ENCODE peak calls at places on chromosomes 2 and 18, in five cellular contexts. One of them, this sample, is unnamed.

GRCh38 chr18:13710460-13710859 is 15.9 kb downstream of the FAM210A start:
- DNase-seq in astrocyte of the spinal cord: peak; percentile 37
- DNase-seq in NCI-H774: no peak
- DNase-seq in A549: no peak
- DNase-seq in hippocampal formation: no peak
- DNase-seq in this sample: no peak

GRCh38 chr2:32249731-32250236 is 14.9 kb downstream of the NLRC4 start:
- DNase-seq in astrocyte of the spinal cord: no peak
- DNase-seq in NCI-H774: no peak
- DNase-seq in A549: no peak
- DNase-seq in hippocampal formation: no peak
- DNase-seq in this sample: no peak

GRCh38 chr2:46275995-46276394 is 21.2 kb upstream of the EPAS1 start:
- DNase-seq in astrocyte of the spinal cord: no peak
- DNase-seq in NCI-H774: no peak
- DNase-seq in A549: no peak
- DNase-seq in hippocampal formation: no peak
- DNase-seq in this sample: no peak

GRCh38 chr2:127597984-127598380 is 48.0 kb upstream of the GPR17 start:
- DNase-seq in astrocyte of the spinal cord: peak; percentile 37
- DNase-seq in NCI-H774: no peak
- DNase-seq in A549: no peak
- DNase-seq in hippocampal formation: no peak
- DNase-seq in this sample: no peak

GRCh38 chr2:26002617-26003310 is 20.5 kb upstream of the KIF3C start:
- DNase-seq in astrocyte of the spinal cord: no peak
- DNase-seq in NCI-H774: no peak
- DNase-seq in A549: no peak
- DNase-seq in hippocampal formation: no peak
- DNase-seq in this sample: no peak

GRCh38 chr2:38523728-38524437 is 78.8 kb downstream of the HNRNPLL start:
- DNase-seq in astrocyte of the spinal cord: no peak
- DNase-seq in NCI-H774: no peak
- DNase-seq in A549: peak; percentile 48
- DNase-seq in hippocampal formation: no peak
- DNase-seq in this sample: no peak

GRCh38 chr18:42275949-42276730 is 321.1 kb downstream of the PIK3C3 start:
- DNase-seq in astrocyte of the spinal cord: no peak
- DNase-seq in NCI-H774: no peak
- DNase-seq in A549: no peak
- DNase-seq in hippocampal formation: no peak
- DNase-seq in this sample: no peak

GRCh38 chr18:36680042-36680441 is 148.8 kb downstream of the TPGS2 start:
- DNase-seq in astrocyte of the spinal cord: no peak
- DNase-seq in NCI-H774: no peak
- DNase-seq in A549: no peak
- DNase-seq in hippocampal formation: no peak
- DNase-seq in this sample: no peak

GRCh38 chr2:36461039-36461681 is 105.6 kb downstream of the CRIM1 start:
- DNase-seq in astrocyte of the spinal cord: peak; percentile 95
- DNase-seq in NCI-H774: no peak
- DNase-seq in A549: peak; percentile 28
- DNase-seq in hippocampal formation: peak; percentile 28
- DNase-seq in this sample: peak; percentile 20

GRCh38 chr2:200615247-200615646 is 29.4 kb downstream of the AOX1 start:
- DNase-seq in astrocyte of the spinal cord: peak; percentile 74
- DNase-seq in NCI-H774: no peak
- DNase-seq in A549: peak; percentile 32
- DNase-seq in hippocampal formation: no peak
- DNase-seq in this sample: no peak

GRCh38 chr2:136327162-136327852 is 209.4 kb upstream of the CXCR4 start:
- DNase-seq in astrocyte of the spinal cord: peak; percentile 4
- DNase-seq in NCI-H774: peak; percentile 8
- DNase-seq in A549: no peak
- DNase-seq in hippocampal formation: no peak
- DNase-seq in this sample: no peak

GRCh38 chr2:107202962-107203591 is 317.1 kb upstream of the ST6GAL2 start:
- DNase-seq in astrocyte of the spinal cord: no peak
- DNase-seq in NCI-H774: no peak
- DNase-seq in A549: no peak
- DNase-seq in hippocampal formation: no peak
- DNase-seq in this sample: no peak

GRCh38 chr2:108935231-108935863 is 53.7 kb downstream of the EDAR start:
- DNase-seq in astrocyte of the spinal cord: no peak
- DNase-seq in NCI-H774: no peak
- DNase-seq in A549: no peak
- DNase-seq in hippocampal formation: no peak
- DNase-seq in this sample: no peak

GRCh38 chr2:241863021-241863954 is 4.6 kb upstream of the PDCD1 start:
- DNase-seq in astrocyte of the spinal cord: no peak
- DNase-seq in NCI-H774: no peak
- DNase-seq in A549: no peak
- DNase-seq in hippocampal formation: no peak
- DNase-seq in this sample: no peak

GRCh38 chr2:227411990-227412350 is 24.2 kb upstream of the SCYGR1 start:
- DNase-seq in astrocyte of the spinal cord: peak; percentile 26
- DNase-seq in NCI-H774: no peak
- DNase-seq in A549: no peak
- DNase-seq in hippocampal formation: no peak
- DNase-seq in this sample: no peak

GRCh38 chr2:153169567-153169966 is 309.0 kb downstream of the RPRM start:
- DNase-seq in astrocyte of the spinal cord: no peak
- DNase-seq in NCI-H774: no peak
- DNase-seq in A549: no peak
- DNase-seq in hippocampal formation: no peak
- DNase-seq in this sample: no peak

GRCh38 chr2:79935771-79936657 is 368.5 kb downstream of the LRRTM1 start:
- DNase-seq in astrocyte of the spinal cord: peak; percentile 46
- DNase-seq in NCI-H774: peak; percentile 36
- DNase-seq in A549: peak; percentile 9
- DNase-seq in hippocampal formation: peak; percentile 85
- DNase-seq in this sample: no peak

GRCh38 chr18:8448091-8448490 is 161.1 kb upstream of the RAB12 start:
- DNase-seq in astrocyte of the spinal cord: no peak
- DNase-seq in NCI-H774: no peak
- DNase-seq in A549: no peak
- DNase-seq in hippocampal formation: no peak
- DNase-seq in this sample: no peak

GRCh38 chr18:12652861-12653401 is 5.0 kb downstream of the SPIRE1 start:
- DNase-seq in astrocyte of the spinal cord: no peak
- DNase-seq in NCI-H774: no peak
- DNase-seq in A549: no peak
- DNase-seq in hippocampal formation: peak; percentile 33
- DNase-seq in this sample: no peak

GRCh38 chr18:74185860-74186259 is 37.5 kb downstream of the TIMM21 start:
- DNase-seq in astrocyte of the spinal cord: no peak
- DNase-seq in NCI-H774: no peak
- DNase-seq in A549: no peak
- DNase-seq in hippocampal formation: no peak
- DNase-seq in this sample: no peak

GRCh38 chr2:20622731-20623130 is 28.2 kb downstream of the HS1BP3 start:
- DNase-seq in astrocyte of the spinal cord: no peak
- DNase-seq in NCI-H774: no peak
- DNase-seq in A549: no peak
- DNase-seq in hippocampal formation: no peak
- DNase-seq in this sample: no peak

GRCh38 chr2:28101123-28101522 is 210.6 kb downstream of the BABAM2 start:
- DNase-seq in astrocyte of the spinal cord: no peak
- DNase-seq in NCI-H774: no peak
- DNase-seq in A549: no peak
- DNase-seq in hippocampal formation: no peak
- DNase-seq in this sample: no peak

GRCh38 chr2:118569876-118570535 is 277.4 kb downstream of the EN1 start:
- DNase-seq in astrocyte of the spinal cord: no peak
- DNase-seq in NCI-H774: no peak
- DNase-seq in A549: no peak
- DNase-seq in hippocampal formation: no peak
- DNase-seq in this sample: no peak

GRCh38 chr2:227479865-227480475 is 8.0 kb downstream of the AGFG1 start:
- DNase-seq in astrocyte of the spinal cord: peak; percentile 29
- DNase-seq in NCI-H774: no peak
- DNase-seq in A549: peak; percentile 41
- DNase-seq in hippocampal formation: peak; percentile 40
- DNase-seq in this sample: peak; percentile 45

GRCh38 chr2:19611491-19612332 is 253.3 kb upstream of the OSR1 start:
- DNase-seq in astrocyte of the spinal cord: peak; percentile 99
- DNase-seq in NCI-H774: no peak
- DNase-seq in A549: peak; percentile 80
- DNase-seq in hippocampal formation: no peak
- DNase-seq in this sample: no peak

GRCh38 chr2:191202209-191202721 is 42.9 kb upstream of the MYO1B start:
- DNase-seq in astrocyte of the spinal cord: peak; percentile 65
- DNase-seq in NCI-H774: no peak
- DNase-seq in A549: no peak
- DNase-seq in hippocampal formation: no peak
- DNase-seq in this sample: no peak

GRCh38 chr2:69798909-69799526 is 30.4 kb upstream of the GMCL1 start:
- DNase-seq in astrocyte of the spinal cord: peak; percentile 79
- DNase-seq in NCI-H774: no peak
- DNase-seq in A549: no peak
- DNase-seq in hippocampal formation: no peak
- DNase-seq in this sample: no peak

GRCh38 chr2:21367421-21367820 is 243.7 kb downstream of the TDRD15 start:
- DNase-seq in astrocyte of the spinal cord: peak; percentile 41
- DNase-seq in NCI-H774: no peak
- DNase-seq in A549: no peak
- DNase-seq in hippocampal formation: no peak
- DNase-seq in this sample: no peak

GRCh38 chr2:96528680-96529375 is 7.7 kb upstream of the ARID5A start:
- DNase-seq in astrocyte of the spinal cord: no peak
- DNase-seq in NCI-H774: no peak
- DNase-seq in A549: no peak
- DNase-seq in hippocampal formation: no peak
- DNase-seq in this sample: no peak

GRCh38 chr2:155381446-155381845 is 683.0 kb downstream of the KCNJ3 start:
- DNase-seq in astrocyte of the spinal cord: no peak
- DNase-seq in NCI-H774: no peak
- DNase-seq in A549: no peak
- DNase-seq in hippocampal formation: no peak
- DNase-seq in this sample: no peak

GRCh38 chr2:204022550-204022949 is 86.0 kb downstream of the ICOS start:
- DNase-seq in astrocyte of the spinal cord: no peak
- DNase-seq in NCI-H774: no peak
- DNase-seq in A549: no peak
- DNase-seq in hippocampal formation: no peak
- DNase-seq in this sample: no peak

GRCh38 chr2:98894331-98895000 is 41.6 kb downstream of the CRACDL start:
- DNase-seq in astrocyte of the spinal cord: no peak
- DNase-seq in NCI-H774: no peak
- DNase-seq in A549: no peak
- DNase-seq in hippocampal formation: no peak
- DNase-seq in this sample: no peak

GRCh38 chr2:238994432-238994831 is 146.5 kb downstream of the TWIST2 start:
- DNase-seq in astrocyte of the spinal cord: no peak
- DNase-seq in NCI-H774: no peak
- DNase-seq in A549: no peak
- DNase-seq in hippocampal formation: no peak
- DNase-seq in this sample: no peak

GRCh38 chr2:225122582-225123486 is 80.6 kb upstream of the DOCK10 start:
- DNase-seq in astrocyte of the spinal cord: peak; percentile 43
- DNase-seq in NCI-H774: no peak
- DNase-seq in A549: no peak
- DNase-seq in hippocampal formation: peak; percentile 31
- DNase-seq in this sample: no peak

GRCh38 chr2:109666466-109666865 is 52.3 kb downstream of the SOWAHC start:
- DNase-seq in astrocyte of the spinal cord: no peak
- DNase-seq in NCI-H774: no peak
- DNase-seq in A549: no peak
- DNase-seq in hippocampal formation: no peak
- DNase-seq in this sample: no peak

GRCh38 chr2:21814588-21815192 is 690.9 kb downstream of the TDRD15 start:
- DNase-seq in astrocyte of the spinal cord: no peak
- DNase-seq in NCI-H774: no peak
- DNase-seq in A549: no peak
- DNase-seq in hippocampal formation: no peak
- DNase-seq in this sample: no peak

GRCh38 chr2:6927186-6927585 is 10.0 kb downstream of the RNF144A start:
- DNase-seq in astrocyte of the spinal cord: no peak
- DNase-seq in NCI-H774: no peak
- DNase-seq in A549: no peak
- DNase-seq in hippocampal formation: no peak
- DNase-seq in this sample: no peak

GRCh38 chr2:9809448-9810088 is 33.7 kb upstream of the TAF1B start:
- DNase-seq in astrocyte of the spinal cord: no peak
- DNase-seq in NCI-H774: peak; percentile 55
- DNase-seq in A549: no peak
- DNase-seq in hippocampal formation: no peak
- DNase-seq in this sample: no peak